ENCODE peak calls at places on chromosomes 16 and 17, in eight cellular contexts. One of them, this sample, is unnamed.

GRCh38 chr16:54175169-54175551 is 111.4 kb downstream of the IRX3 start:
- DNase-seq in A549: no peak
- DNase-seq in B cell: no peak
- DNase-seq in GM13976: no peak
- DNase-seq in body of pancreas: peak
- DNase-seq in foreskin fibroblast: no peak
- DNase-seq in nephron progenitor cell: no peak
- DNase-seq in left ventricle myocardium inferior: no peak
- DNase-seq in this sample: no peak

GRCh38 chr17:73396429-73397277 is 84.9 kb upstream of the CDC42EP4 start:
- DNase-seq in A549: no peak
- DNase-seq in B cell: no peak
- DNase-seq in GM13976: no peak
- DNase-seq in body of pancreas: no peak
- DNase-seq in foreskin fibroblast: no peak
- DNase-seq in nephron progenitor cell: no peak
- DNase-seq in left ventricle myocardium inferior: no peak
- DNase-seq in this sample: no peak

GRCh38 chr16:71540-72341 is 690 bp downstream of the RHBDF1 start:
- DNase-seq in A549: peak
- DNase-seq in B cell: no peak
- DNase-seq in GM13976: no peak
- DNase-seq in body of pancreas: peak
- DNase-seq in foreskin fibroblast: peak
- DNase-seq in nephron progenitor cell: peak
- DNase-seq in left ventricle myocardium inferior: peak
- DNase-seq in this sample: no peak

GRCh38 chr16:11665071-11665491 is 3.2 kb upstream of the SNN start:
- DNase-seq in A549: no peak
- DNase-seq in B cell: peak
- DNase-seq in GM13976: no peak
- DNase-seq in body of pancreas: no peak
- DNase-seq in foreskin fibroblast: no peak
- DNase-seq in nephron progenitor cell: no peak
- DNase-seq in left ventricle myocardium inferior: no peak
- DNase-seq in this sample: no peak

GRCh38 chr16:89845417-89845816 is 17.1 kb downstream of the SPIRE2 start:
- DNase-seq in A549: no peak
- DNase-seq in B cell: no peak
- DNase-seq in GM13976: peak
- DNase-seq in body of pancreas: no peak
- DNase-seq in foreskin fibroblast: no peak
- DNase-seq in nephron progenitor cell: no peak
- DNase-seq in left ventricle myocardium inferior: no peak
- DNase-seq in this sample: no peak

GRCh38 chr17:66711936-66712335 is 123.0 kb upstream of the CACNG5 start:
- DNase-seq in A549: peak
- DNase-seq in B cell: no peak
- DNase-seq in GM13976: no peak
- DNase-seq in body of pancreas: peak
- DNase-seq in foreskin fibroblast: peak
- DNase-seq in nephron progenitor cell: no peak
- DNase-seq in left ventricle myocardium inferior: no peak
- DNase-seq in this sample: no peak

GRCh38 chr17:43645765-43646481 is 15.8 kb downstream of the MEOX1 start:
- DNase-seq in A549: no peak
- DNase-seq in B cell: no peak
- DNase-seq in GM13976: no peak
- DNase-seq in body of pancreas: peak
- DNase-seq in foreskin fibroblast: peak
- DNase-seq in nephron progenitor cell: peak
- DNase-seq in left ventricle myocardium inferior: peak
- DNase-seq in this sample: no peak

GRCh38 chr16:89853306-89853993 is 19.9 kb upstream of the TCF25 start:
- DNase-seq in A549: no peak
- DNase-seq in B cell: no peak
- DNase-seq in GM13976: no peak
- DNase-seq in body of pancreas: no peak
- DNase-seq in foreskin fibroblast: no peak
- DNase-seq in nephron progenitor cell: no peak
- DNase-seq in left ventricle myocardium inferior: no peak
- DNase-seq in this sample: no peak

GRCh38 chr16:1903845-1904820 is 14.1 kb downstream of the HS3ST6 start:
- DNase-seq in A549: no peak
- DNase-seq in B cell: no peak
- DNase-seq in GM13976: no peak
- DNase-seq in body of pancreas: no peak
- DNase-seq in foreskin fibroblast: no peak
- DNase-seq in nephron progenitor cell: no peak
- DNase-seq in left ventricle myocardium inferior: no peak
- DNase-seq in this sample: no peak

GRCh38 chr16:70789231-70789926 is 11.6 kb downstream of the VAC14 start:
- DNase-seq in A549: peak
- DNase-seq in B cell: no peak
- DNase-seq in GM13976: no peak
- DNase-seq in body of pancreas: peak
- DNase-seq in foreskin fibroblast: peak
- DNase-seq in nephron progenitor cell: peak
- DNase-seq in left ventricle myocardium inferior: peak
- DNase-seq in this sample: no peak

GRCh38 chr17:61175298-61176142 is 224.1 kb upstream of the TBX2 start:
- DNase-seq in A549: no peak
- DNase-seq in B cell: no peak
- DNase-seq in GM13976: no peak
- DNase-seq in body of pancreas: no peak
- DNase-seq in foreskin fibroblast: no peak
- DNase-seq in nephron progenitor cell: no peak
- DNase-seq in left ventricle myocardium inferior: no peak
- DNase-seq in this sample: no peak

GRCh38 chr17:66190738-66191606 is 961 bp downstream of the CEP112 start:
- DNase-seq in A549: peak
- DNase-seq in B cell: no peak
- DNase-seq in GM13976: no peak
- DNase-seq in body of pancreas: peak
- DNase-seq in foreskin fibroblast: peak
- DNase-seq in nephron progenitor cell: no peak
- DNase-seq in left ventricle myocardium inferior: no peak
- DNase-seq in this sample: no peak

DNA sequence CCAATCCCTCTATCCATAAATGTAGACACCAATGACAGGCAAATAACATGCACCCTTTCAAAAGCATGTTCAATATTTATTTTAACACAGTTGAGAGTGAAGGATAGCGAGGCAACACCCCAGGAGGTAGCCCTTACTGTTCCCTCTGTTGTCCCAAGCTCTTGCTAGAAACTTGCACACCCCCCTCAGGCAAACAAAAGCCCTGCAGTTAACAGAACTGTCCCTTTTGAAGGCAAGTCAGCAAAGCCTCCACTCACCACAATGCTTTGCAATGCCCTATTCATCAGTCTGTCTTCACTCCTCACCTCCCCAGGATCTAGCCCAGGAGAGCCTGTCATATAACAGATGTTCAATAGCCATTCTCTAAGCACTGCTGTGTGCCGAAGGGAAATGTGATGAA is 3.5 kb upstream of the CNEP1R1 start:
- DNase-seq in A549: peak
- DNase-seq in B cell: no peak
- DNase-seq in GM13976: no peak
- DNase-seq in body of pancreas: no peak
- DNase-seq in foreskin fibroblast: no peak
- DNase-seq in nephron progenitor cell: no peak
- DNase-seq in left ventricle myocardium inferior: no peak
- DNase-seq in this sample: no peak
- TF ChIP-seq CTCF in A549: no peak
- TF ChIP-seq CTCF in B cell: no peak
- TF ChIP-seq CTCF in GM13976: no peak
- TF ChIP-seq CTCF in body of pancreas: no peak
- TF ChIP-seq CTCF in foreskin fibroblast: no peak
- TF ChIP-seq CTCF in nephron progenitor cell: no peak
- TF ChIP-seq CTCF in left ventricle myocardium inferior: no peak
- TF ChIP-seq CTCF in this sample: no peak

GRCh38 chr17:13003454-13003851 is 14.4 kb downstream of the ELAC2 start:
- DNase-seq in A549: no peak
- DNase-seq in B cell: no peak
- DNase-seq in GM13976: no peak
- DNase-seq in body of pancreas: no peak
- DNase-seq in foreskin fibroblast: no peak
- DNase-seq in nephron progenitor cell: no peak
- DNase-seq in left ventricle myocardium inferior: no peak
- DNase-seq in this sample: no peak
- TF ChIP-seq CTCF in A549: no peak
- TF ChIP-seq CTCF in B cell: peak
- TF ChIP-seq CTCF in GM13976: no peak
- TF ChIP-seq CTCF in body of pancreas: no peak
- TF ChIP-seq CTCF in foreskin fibroblast: no peak
- TF ChIP-seq CTCF in nephron progenitor cell: no peak
- TF ChIP-seq CTCF in left ventricle myocardium inferior: peak
- TF ChIP-seq CTCF in this sample: no peak

GRCh38 chr17:44999433-44999832 is 31.3 kb upstream of the C1QL1 start:
- DNase-seq in A549: no peak
- DNase-seq in B cell: no peak
- DNase-seq in GM13976: no peak
- DNase-seq in body of pancreas: no peak
- DNase-seq in foreskin fibroblast: no peak
- DNase-seq in nephron progenitor cell: no peak
- DNase-seq in left ventricle myocardium inferior: no peak
- DNase-seq in this sample: no peak

GRCh38 chr17:44998646-44999045 is 30.5 kb upstream of the C1QL1 start:
- DNase-seq in A549: no peak
- DNase-seq in B cell: no peak
- DNase-seq in GM13976: no peak
- DNase-seq in body of pancreas: no peak
- DNase-seq in foreskin fibroblast: no peak
- DNase-seq in nephron progenitor cell: no peak
- DNase-seq in left ventricle myocardium inferior: no peak
- DNase-seq in this sample: no peak

GRCh38 chr17:44996304-44996703 is 28.2 kb upstream of the C1QL1 start:
- DNase-seq in A549: no peak
- DNase-seq in B cell: no peak
- DNase-seq in GM13976: no peak
- DNase-seq in body of pancreas: no peak
- DNase-seq in foreskin fibroblast: no peak
- DNase-seq in nephron progenitor cell: no peak
- DNase-seq in left ventricle myocardium inferior: no peak
- DNase-seq in this sample: no peak

GRCh38 chr17:44995602-44996001 is 27.5 kb upstream of the C1QL1 start:
- DNase-seq in A549: no peak
- DNase-seq in B cell: no peak
- DNase-seq in GM13976: no peak
- DNase-seq in body of pancreas: no peak
- DNase-seq in foreskin fibroblast: no peak
- DNase-seq in nephron progenitor cell: no peak
- DNase-seq in left ventricle myocardium inferior: peak
- DNase-seq in this sample: no peak

GRCh38 chr17:44997733-44998520 is 29.8 kb upstream of the C1QL1 start:
- DNase-seq in A549: no peak
- DNase-seq in B cell: no peak
- DNase-seq in GM13976: no peak
- DNase-seq in body of pancreas: no peak
- DNase-seq in foreskin fibroblast: peak
- DNase-seq in nephron progenitor cell: no peak
- DNase-seq in left ventricle myocardium inferior: peak
- DNase-seq in this sample: no peak
- TF ChIP-seq CTCF in A549: no peak
- TF ChIP-seq CTCF in B cell: no peak
- TF ChIP-seq CTCF in GM13976: no peak
- TF ChIP-seq CTCF in body of pancreas: no peak
- TF ChIP-seq CTCF in foreskin fibroblast: no peak
- TF ChIP-seq CTCF in nephron progenitor cell: no peak
- TF ChIP-seq CTCF in left ventricle myocardium inferior: peak
- TF ChIP-seq CTCF in this sample: no peak

DNA sequence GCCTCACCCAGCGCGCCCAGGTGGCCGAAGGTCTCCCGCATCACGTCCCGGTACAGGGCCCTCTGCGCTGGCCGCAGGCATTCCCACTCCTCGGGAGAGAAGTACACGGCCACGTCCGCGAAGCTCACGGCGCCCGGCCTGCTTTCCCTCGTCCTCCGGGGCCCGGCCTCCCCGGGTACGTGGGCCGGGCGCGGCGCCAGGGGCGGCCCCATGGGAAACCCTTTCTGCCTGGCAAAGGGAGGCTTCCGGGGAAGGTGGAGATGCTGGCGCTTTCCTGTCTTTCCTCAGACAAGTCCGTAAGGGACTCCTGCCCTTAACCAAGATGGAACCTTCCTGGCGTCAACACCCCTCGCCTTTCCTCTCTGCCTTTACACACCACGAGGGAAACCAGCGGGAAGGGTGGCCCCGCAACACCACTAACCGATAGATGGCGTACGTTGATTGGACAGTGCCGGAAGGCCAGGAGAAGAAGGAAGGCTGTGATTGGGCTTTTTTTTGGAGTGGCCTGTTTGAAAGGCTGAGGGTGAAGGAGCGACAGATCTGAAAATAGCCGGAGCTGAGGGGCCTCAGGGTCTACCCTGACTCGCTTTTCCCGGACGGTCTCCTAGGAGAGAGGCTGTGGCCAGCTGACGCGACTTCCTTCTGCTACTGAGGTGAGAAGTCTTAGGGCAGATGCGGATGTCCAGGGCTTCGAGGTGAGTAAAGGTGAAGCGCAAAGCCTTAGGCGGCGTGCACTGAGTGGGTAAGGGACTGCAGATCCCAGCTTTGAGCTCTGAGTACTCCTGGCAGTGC is at the start of gene ZNF785:
- DNase-seq in A549: peak
- DNase-seq in B cell: peak
- DNase-seq in GM13976: peak
- DNase-seq in body of pancreas: peak
- DNase-seq in foreskin fibroblast: peak
- DNase-seq in nephron progenitor cell: peak
- DNase-seq in left ventricle myocardium inferior: peak
- DNase-seq in this sample: peak
- TF ChIP-seq CTCF in A549: no peak
- TF ChIP-seq CTCF in B cell: no peak
- TF ChIP-seq CTCF in GM13976: no peak
- TF ChIP-seq CTCF in body of pancreas: no peak
- TF ChIP-seq CTCF in foreskin fibroblast: no peak
- TF ChIP-seq CTCF in nephron progenitor cell: no peak
- TF ChIP-seq CTCF in left ventricle myocardium inferior: peak
- TF ChIP-seq CTCF in this sample: peak

GRCh38 chr17:49508891-49509587 is 13.9 kb downstream of the NGFR start:
- DNase-seq in A549: no peak
- DNase-seq in B cell: no peak
- DNase-seq in GM13976: no peak
- DNase-seq in body of pancreas: no peak
- DNase-seq in foreskin fibroblast: no peak
- DNase-seq in nephron progenitor cell: no peak
- DNase-seq in left ventricle myocardium inferior: no peak
- DNase-seq in this sample: no peak
- TF ChIP-seq CTCF in A549: no peak
- TF ChIP-seq CTCF in B cell: no peak
- TF ChIP-seq CTCF in GM13976: no peak
- TF ChIP-seq CTCF in body of pancreas: no peak
- TF ChIP-seq CTCF in foreskin fibroblast: no peak
- TF ChIP-seq CTCF in nephron progenitor cell: no peak
- TF ChIP-seq CTCF in left ventricle myocardium inferior: no peak
- TF ChIP-seq CTCF in this sample: no peak